ENCODE peak calls at places on chromosomes 3 and 15, in seven cellular contexts. Q is esophagus squamous epithelium; O is RWPE2; Y is H9; H is CD4-positive, alpha-beta memory T cell; A is tibial artery; G is iPS DF 6.9. M is an unnamed sample. For H3K9me3, the result is how much of the 10 kb centered on the place peaks cover.

GRCh38 chr3:196666001-196666867 is 26.7 kb downstream of the NRROS start:
- DNase-seq in Q (no peak), O (no peak), Y (peak), H (no peak), A (no peak), G (no peak), M (peak)

GRCh38 chr3:178155521-178155920 is 380.7 kb upstream of the KCNMB2 start:
- DNase-seq in Q (no peak), O (no peak), Y (no peak), H (no peak), A (no peak), G (no peak), M (no peak)

GRCh38 chr15:59501531-59502113 is 63.6 kb downstream of the FAM81A start:
- DNase-seq in Q (no peak), O (no peak), Y (peak), H (no peak), A (no peak), G (peak), M (peak)

GRCh38 chr15:93093765-93094164 is 4.8 kb upstream of the RGMA start:
- DNase-seq in Q (no peak), O (no peak), Y (no peak), H (no peak), A (no peak), G (no peak), M (no peak)

GRCh38 chr3:104907507-104907906 is 459.2 kb upstream of the ALCAM start:
- DNase-seq in Q (no peak), O (no peak), Y (no peak), H (no peak), A (no peak), G (no peak), M (no peak)

GRCh38 chr3:111200027-111200426 is 128.4 kb downstream of the NECTIN3 start:
- DNase-seq in Q (no peak), O (no peak), Y (no peak), H (no peak), A (no peak), G (no peak), M (no peak)

GRCh38 chr3:51982352-51982837 is 940 bp upstream of the ACY1 start:
- DNase-seq in Q (no peak), O (no peak), Y (peak), H (no peak), A (no peak), G (no peak), M (no peak)

GRCh38 chr15:100733088-100733487 is 130.7 kb downstream of the ASB7 start:
- DNase-seq in Q (no peak), O (no peak), Y (no peak), H (no peak), A (no peak), G (no peak), M (no peak)

GRCh38 chr15:41010335-41010734 is 57.1 kb downstream of the CHAC1 start:
- DNase-seq in Q (no peak), O (no peak), Y (no peak), H (no peak), A (no peak), G (no peak), M (no peak)

GRCh38 chr15:68729789-68730201 is 90.9 kb downstream of the ANP32A start:
- DNase-seq in Q (no peak), O (no peak), Y (no peak), H (no peak), A (no peak), G (no peak), M (no peak)

GRCh38 chr3:144032531-144033234 is 61.1 kb downstream of the DIPK2A start:
- DNase-seq in Q (no peak), O (no peak), Y (no peak), H (no peak), A (no peak), G (no peak), M (no peak)

GRCh38 chr15:77144492-77145070 is 73.7 kb upstream of the TSPAN3 start:
- DNase-seq in Q (no peak), O (no peak), Y (no peak), H (no peak), A (no peak), G (no peak), M (no peak)

GRCh38 chr3:143972155-143972494 is 502 bp downstream of the DIPK2A start:
- DNase-seq in Q (no peak), O (no peak), Y (peak), H (no peak), A (no peak), G (no peak), M (no peak)

GRCh38 chr3:107939621-107940236 is 151.1 kb downstream of the CD47 start:
- DNase-seq in Q (no peak), O (no peak), Y (no peak), H (no peak), A (no peak), G (no peak), M (no peak)

GRCh38 chr15:38509152-38509551 is 55.2 kb downstream of the FAM98B start:
- DNase-seq in Q (no peak), O (no peak), Y (no peak), H (no peak), A (no peak), G (no peak), M (no peak)

GRCh38 chr15:98547741-98548166 is 100.6 kb upstream of the IGF1R start:
- DNase-seq in Q (no peak), O (no peak), Y (peak), H (no peak), A (peak), G (no peak), M (no peak)

GRCh38 chr3:190644766-190645165 is 130.9 kb downstream of the IL1RAP start:
- DNase-seq in Q (no peak), O (no peak), Y (no peak), H (no peak), A (no peak), G (no peak), M (no peak)

GRCh38 chr15:100150906-100151305 is 190.9 kb downstream of the ADAMTS17 start:
- DNase-seq in Q (no peak), O (no peak), Y (no peak), H (no peak), A (no peak), G (no peak), M (no peak)

GRCh38 chr15:38996111-38996541 is 431.5 kb upstream of the RASGRP1 start:
- DNase-seq in Q (no peak), O (no peak), Y (no peak), H (no peak), A (no peak), G (no peak), M (no peak)

GRCh38 chr15:45399381-45400212 is 21.3 kb upstream of the GATM start:
- DNase-seq in Q (no peak), O (no peak), Y (no peak), H (peak), A (no peak), G (no peak), M (peak)

DNA sequence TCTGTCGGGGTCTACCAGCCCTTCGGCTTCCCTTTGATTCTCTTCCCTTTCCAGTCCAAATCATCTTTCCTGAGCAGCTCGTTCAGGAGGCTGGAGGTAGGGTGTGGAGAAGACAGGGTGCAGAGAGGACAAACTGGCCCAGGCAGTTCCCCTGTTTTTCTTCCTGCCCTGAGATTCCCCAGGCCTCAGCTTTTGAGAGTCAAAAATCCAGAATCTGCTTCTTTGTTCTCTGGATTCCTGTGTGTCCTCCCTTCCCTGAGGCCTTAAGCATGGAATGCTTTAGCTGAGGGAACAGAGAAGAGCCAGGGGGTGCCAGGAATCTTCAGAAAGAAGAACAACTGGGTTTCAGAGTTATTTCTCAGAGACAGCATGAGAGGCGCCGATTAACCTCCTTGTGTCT is 26.7 kb upstream of the LRTM1 start:
- DNase-seq in Q (no peak), O (no peak), Y (peak), H (no peak), A (no peak), G (peak), M (no peak)
- H3K9me3 ChIP-seq in Q (under half), O (under half), Y (under half), H (under half), A (under half), G (under half), M (under half)

DNA sequence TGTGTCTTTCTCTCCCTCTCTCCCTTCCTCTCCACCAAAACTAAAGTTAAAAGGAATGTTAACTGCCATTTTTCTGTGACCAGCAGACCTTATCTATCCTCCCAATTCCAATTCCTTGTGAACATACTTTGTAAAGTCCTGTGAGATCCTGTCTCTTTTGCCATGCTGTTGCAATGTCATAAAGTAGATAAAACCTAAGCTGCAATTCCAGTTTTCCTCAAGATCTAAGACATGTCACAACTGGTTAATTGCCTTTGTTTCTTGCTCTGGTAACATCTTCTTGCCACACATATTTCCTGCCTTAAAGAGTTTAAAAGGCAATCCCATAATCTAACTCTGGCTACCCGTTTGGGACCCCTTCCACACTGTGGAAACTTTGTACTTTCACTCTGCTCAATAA is 188.7 kb downstream of the PYDC2 start:
- DNase-seq in Q (no peak), O (no peak), Y (no peak), H (no peak), A (no peak), G (no peak), M (no peak)
- H3K9me3 ChIP-seq in Q (under half), O (under half), Y (under half), H (under half), A (under half), G (under half), M (under half)

GRCh38 chr15:29094711-29095110 is 174.9 kb downstream of the NSMCE3 start:
- DNase-seq in Q (no peak), O (peak), Y (no peak), H (no peak), A (no peak), G (no peak), M (no peak)

GRCh38 chr15:29093696-29094343 is 175.8 kb downstream of the NSMCE3 start:
- DNase-seq in Q (no peak), O (peak), Y (no peak), H (no peak), A (no peak), G (no peak), M (no peak)

GRCh38 chr15:29097168-29097567 is 172.5 kb downstream of the NSMCE3 start:
- DNase-seq in Q (no peak), O (peak), Y (no peak), H (no peak), A (peak), G (no peak), M (no peak)

GRCh38 chr15:29097971-29098370 is 171.7 kb downstream of the NSMCE3 start:
- DNase-seq in Q (no peak), O (peak), Y (no peak), H (no peak), A (peak), G (no peak), M (no peak)

GRCh38 chr15:29095746-29096145 is 173.9 kb downstream of the NSMCE3 start:
- DNase-seq in Q (no peak), O (peak), Y (no peak), H (no peak), A (peak), G (no peak), M (no peak)
- H3K9me3 ChIP-seq in Q (under half), O (under half), Y (under half), H (under half), A (under half), G (under half), M (under half)

GRCh38 chr15:25051399-25052154 is 96.8 kb downstream of the SNRPN start:
- DNase-seq in Q (no peak), O (no peak), Y (peak), H (no peak), A (peak), G (no peak), M (no peak)
- H3K9me3 ChIP-seq in Q (half or more), O (half or more), Y (half or more), H (half or more), A (half or more), G (under half), M (half or more)

DNA sequence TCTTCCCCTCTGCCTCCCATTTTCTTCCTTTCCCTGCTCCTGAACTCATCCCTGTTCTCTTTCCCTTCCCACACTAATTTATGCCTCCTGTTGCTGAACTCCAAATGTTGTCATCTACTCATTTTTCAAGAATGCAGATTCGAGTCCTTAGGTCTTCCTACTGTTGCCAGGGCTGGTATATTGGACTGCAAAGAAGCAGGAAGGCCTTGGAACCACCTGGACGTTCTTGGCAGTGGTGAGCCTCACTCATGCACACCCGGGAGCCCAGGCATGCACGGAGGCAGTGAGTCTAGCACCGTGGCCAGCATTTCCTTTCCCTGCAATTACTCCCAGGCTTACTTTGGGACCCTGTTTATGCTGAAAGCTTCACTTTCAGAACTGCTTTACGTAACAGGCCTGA is 128.5 kb upstream of the RAD18 start:
- DNase-seq in Q (no peak), O (no peak), Y (no peak), H (no peak), A (no peak), G (no peak), M (no peak)
- H3K9me3 ChIP-seq in Q (under half), O (under half), Y (under half), H (under half), A (under half), G (under half), M (under half)

GRCh38 chr15:27889258-27889657 is 209.9 kb downstream of the OCA2 start:
- DNase-seq in Q (no peak), O (no peak), Y (no peak), H (no peak), A (no peak), G (no peak), M (no peak)
- H3K9me3 ChIP-seq in Q (under half), O (under half), Y (under half), H (under half), A (under half), G (under half), M (under half)

GRCh38 chr3:127975153-127975552 is 60.1 kb downstream of the KBTBD12 start:
- DNase-seq in Q (no peak), O (no peak), Y (no peak), H (no peak), A (no peak), G (no peak), M (no peak)

GRCh38 chr3:127970966-127971592 is 56.0 kb downstream of the KBTBD12 start:
- DNase-seq in Q (no peak), O (no peak), Y (peak), H (peak), A (no peak), G (peak), M (peak)

GRCh38 chr3:127978636-127979035 is 63.6 kb downstream of the KBTBD12 start:
- DNase-seq in Q (no peak), O (no peak), Y (no peak), H (no peak), A (no peak), G (no peak), M (no peak)

GRCh38 chr3:127975630-127976029 is 60.6 kb downstream of the KBTBD12 start:
- DNase-seq in Q (no peak), O (no peak), Y (no peak), H (no peak), A (no peak), G (no peak), M (no peak)

GRCh38 chr3:127974226-127974625 is 59.2 kb downstream of the KBTBD12 start:
- DNase-seq in Q (no peak), O (no peak), Y (no peak), H (no peak), A (no peak), G (no peak), M (no peak)
- H3K9me3 ChIP-seq in Q (under half), O (under half), Y (under half), H (under half), A (under half), G (under half), M (under half)

GRCh38 chr15:25192651-25193050 is 237.9 kb downstream of the SNRPN start:
- DNase-seq in Q (no peak), O (no peak), Y (no peak), H (no peak), A (no peak), G (no peak), M (no peak)
- H3K9me3 ChIP-seq in Q (half or more), O (under half), Y (under half), H (under half), A (under half), G (under half), M (under half)

GRCh38 chr3:44506556-44506955 is 29.1 kb upstream of the ZNF445 start:
- DNase-seq in Q (no peak), O (no peak), Y (no peak), H (no peak), A (no peak), G (no peak), M (no peak)

GRCh38 chr3:44506961-44507360 is 29.5 kb upstream of the ZNF445 start:
- DNase-seq in Q (no peak), O (no peak), Y (no peak), H (no peak), A (no peak), G (no peak), M (no peak)

GRCh38 chr3:44504566-44504965 is 27.1 kb upstream of the ZNF445 start:
- DNase-seq in Q (no peak), O (no peak), Y (no peak), H (no peak), A (no peak), G (no peak), M (no peak)

GRCh38 chr3:44499149-44499898 is 21.9 kb upstream of the ZNF445 start:
- DNase-seq in Q (no peak), O (no peak), Y (no peak), H (no peak), A (no peak), G (no peak), M (no peak)

GRCh38 chr3:44501971-44502370 is 24.5 kb upstream of the ZNF445 start:
- DNase-seq in Q (no peak), O (no peak), Y (no peak), H (no peak), A (no peak), G (no peak), M (no peak)
- H3K9me3 ChIP-seq in Q (half or more), O (under half), Y (under half), H (under half), A (under half), G (under half), M (half or more)